ENCODE peak calls at places on chromosomes 5 and 9, in seven cellular contexts. P, N, Y, T, D, I and G are unnamed samples.

GRCh38 chr9:18215626-18216025 is 258.3 kb upstream of the ADAMTSL1 start:
- DNase-seq in P (no peak), N (no peak), Y (no peak), T (no peak), D (no peak), I (no peak), G (no peak)

GRCh38 chr5:57780306-57780958 is 297.8 kb upstream of the ACTBL2 start:
- DNase-seq in P (peak), N (no peak), Y (peak), T (no peak), D (no peak), I (no peak), G (peak)

GRCh38 chr9:69460002-69460401 is 135.0 kb downstream of the ENTREP1 start:
- DNase-seq in P (no peak), N (no peak), Y (no peak), T (no peak), D (no peak), I (no peak), G (no peak)

GRCh38 chr5:81755320-81755719 is 4.4 kb upstream of the SSBP2 start:
- DNase-seq in P (peak), N (no peak), Y (peak), T (peak), D (no peak), I (peak), G (peak)

GRCh38 chr9:130901498-130902203 is 5.0 kb upstream of the QRFP start:
- DNase-seq in P (no peak), N (no peak), Y (no peak), T (no peak), D (no peak), I (no peak), G (no peak)

GRCh38 chr5:112227911-112228631 is 191.0 kb downstream of the EPB41L4A start:
- DNase-seq in P (no peak), N (no peak), Y (no peak), T (no peak), D (no peak), I (no peak), G (no peak)

GRCh38 chr5:169797577-169797976 is 160.5 kb downstream of the DOCK2 start:
- DNase-seq in P (no peak), N (no peak), Y (no peak), T (no peak), D (no peak), I (no peak), G (no peak)

GRCh38 chr9:114276908-114277821 is 45.7 kb upstream of the ORM1 start:
- DNase-seq in P (peak), N (no peak), Y (no peak), T (peak), D (no peak), I (peak), G (peak)

GRCh38 chr9:111661150-111661801 is at the start of gene GNG10:
- DNase-seq in P (peak), N (peak), Y (peak), T (peak), D (no peak), I (peak), G (peak)

GRCh38 chr9:116008278-116008677 is 145.3 kb upstream of the PAPPA start:
- DNase-seq in P (no peak), N (no peak), Y (peak), T (no peak), D (no peak), I (no peak), G (peak)

GRCh38 chr9:123282343-123283047 is 14.1 kb upstream of the STRBP start:
- DNase-seq in P (no peak), N (no peak), Y (no peak), T (no peak), D (no peak), I (no peak), G (no peak)

GRCh38 chr9:34049630-34050384 is 1.1 kb upstream of the UBAP2 start:
- DNase-seq in P (peak), N (no peak), Y (peak), T (no peak), D (no peak), I (no peak), G (no peak)

GRCh38 chr5:180301253-180301652 is 9.4 kb upstream of the MAPK9 start:
- DNase-seq in P (no peak), N (no peak), Y (no peak), T (no peak), D (no peak), I (no peak), G (no peak)

GRCh38 chr5:95861858-95862561 is 39.5 kb upstream of the GLRX start:
- DNase-seq in P (no peak), N (no peak), Y (no peak), T (peak), D (no peak), I (peak), G (peak)

GRCh38 chr5:9903806-9904205 is 273.7 kb upstream of the TAS2R1 start:
- DNase-seq in P (no peak), N (no peak), Y (no peak), T (peak), D (no peak), I (no peak), G (peak)

GRCh38 chr9:34127035-34127948 is 794 bp upstream of the DCAF12 start:
- DNase-seq in P (no peak), N (no peak), Y (no peak), T (no peak), D (no peak), I (no peak), G (no peak)

GRCh38 chr5:113166710-113167366 is 190.2 kb downstream of the DCP2 start:
- DNase-seq in P (no peak), N (no peak), Y (no peak), T (peak), D (no peak), I (peak), G (peak)

GRCh38 chr5:59238126-59238902 is 655.2 kb downstream of the PDE4D start:
- DNase-seq in P (no peak), N (no peak), Y (no peak), T (no peak), D (no peak), I (no peak), G (no peak)

GRCh38 chr9:15834541-15834940 is 281.7 kb downstream of the CCDC171 start:
- DNase-seq in P (no peak), N (no peak), Y (no peak), T (peak), D (no peak), I (no peak), G (peak)

GRCh38 chr9:90053027-90053426 is 448.2 kb downstream of the GADD45G start:
- DNase-seq in P (peak), N (no peak), Y (peak), T (no peak), D (no peak), I (peak), G (no peak)

GRCh38 chr5:168286386-168286785 is 5.1 kb upstream of the WWC1 start:
- DNase-seq in P (peak), N (no peak), Y (peak), T (no peak), D (no peak), I (no peak), G (no peak)

GRCh38 chr5:146667633-146668032 is 151.6 kb upstream of the GPR151 start:
- DNase-seq in P (no peak), N (no peak), Y (no peak), T (peak), D (no peak), I (no peak), G (peak)

GRCh38 chr9:136522354-136523237 is 23.3 kb downstream of the NOTCH1 start:
- DNase-seq in P (no peak), N (no peak), Y (no peak), T (no peak), D (no peak), I (no peak), G (no peak)

GRCh38 chr9:7371032-7371431 is 428.5 kb downstream of the DMAC1 start:
- DNase-seq in P (no peak), N (no peak), Y (no peak), T (no peak), D (no peak), I (no peak), G (no peak)

GRCh38 chr9:27355166-27355565 is 58.2 kb upstream of the EQTN start:
- DNase-seq in P (no peak), N (no peak), Y (no peak), T (no peak), D (no peak), I (peak), G (no peak)

GRCh38 chr5:33494476-33494875 is 53.7 kb downstream of the TARS1 start:
- DNase-seq in P (no peak), N (no peak), Y (no peak), T (no peak), D (no peak), I (no peak), G (no peak)

GRCh38 chr5:98041661-98042060 is 731.8 kb upstream of the RGMB start:
- DNase-seq in P (no peak), N (no peak), Y (no peak), T (no peak), D (no peak), I (no peak), G (no peak)

GRCh38 chr9:76592105-76593010 is 133.4 kb downstream of the GCNT1 start:
- DNase-seq in P (no peak), N (no peak), Y (peak), T (no peak), D (peak), I (no peak), G (no peak)

GRCh38 chr5:90802695-90803317 is 244.2 kb downstream of the ADGRV1 start:
- DNase-seq in P (peak), N (peak), Y (peak), T (peak), D (no peak), I (peak), G (peak)

GRCh38 chr9:129146441-129146933 is 31.6 kb downstream of the IER5L start:
- DNase-seq in P (no peak), N (no peak), Y (peak), T (peak), D (no peak), I (no peak), G (no peak)

GRCh38 chr9:127130661-127131538 is 8.5 kb upstream of the ANGPTL2 start:
- DNase-seq in P (no peak), N (no peak), Y (peak), T (peak), D (no peak), I (peak), G (peak)

GRCh38 chr5:42825422-42826148 is 13.9 kb upstream of the SELENOP start:
- DNase-seq in P (no peak), N (no peak), Y (no peak), T (no peak), D (no peak), I (no peak), G (no peak)

GRCh38 chr5:173498871-173499470 is 117.5 kb downstream of the BOD1 start:
- DNase-seq in P (peak), N (peak), Y (peak), T (no peak), D (no peak), I (no peak), G (peak)

DNA sequence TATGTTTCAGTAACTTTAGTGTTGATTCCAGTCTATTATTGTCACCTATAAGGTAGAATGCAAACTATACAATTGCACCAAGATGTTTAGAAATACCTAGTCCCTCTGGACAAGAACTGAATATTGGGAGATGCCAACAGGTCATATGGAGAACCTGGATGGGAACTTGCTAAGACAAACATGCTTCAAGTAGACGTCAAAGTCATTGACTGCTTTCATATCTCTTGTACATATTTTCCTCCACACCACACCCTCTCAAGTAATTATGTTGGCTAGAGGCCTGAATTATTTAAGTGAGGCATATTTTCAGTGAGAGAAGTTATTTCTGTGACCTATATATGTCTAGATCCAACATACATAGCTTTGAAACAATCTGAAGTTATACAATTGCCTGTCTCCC is 453.3 kb downstream of the ELAVL2 start:
- DNase-seq in P (no peak), N (no peak), Y (no peak), T (no peak), D (no peak), I (no peak), G (no peak)
- H2AK5ac ChIP-seq in P (no peak), N (no peak), Y (no peak), T (no peak), D (no peak), I (no peak), G (no peak)

GRCh38 chr9:72897069-72897649 is 55.7 kb downstream of the ALDH1A1 start:
- DNase-seq in P (no peak), N (no peak), Y (no peak), T (no peak), D (no peak), I (no peak), G (no peak)

GRCh38 chr9:72898784-72899733 is 53.8 kb downstream of the ALDH1A1 start:
- DNase-seq in P (no peak), N (no peak), Y (no peak), T (no peak), D (no peak), I (no peak), G (no peak)

GRCh38 chr9:72898360-72898759 is 54.5 kb downstream of the ALDH1A1 start:
- DNase-seq in P (no peak), N (no peak), Y (no peak), T (no peak), D (no peak), I (no peak), G (no peak)

GRCh38 chr9:72902268-72902667 is 50.6 kb downstream of the ALDH1A1 start:
- DNase-seq in P (no peak), N (no peak), Y (no peak), T (no peak), D (no peak), I (no peak), G (no peak)

DNA sequence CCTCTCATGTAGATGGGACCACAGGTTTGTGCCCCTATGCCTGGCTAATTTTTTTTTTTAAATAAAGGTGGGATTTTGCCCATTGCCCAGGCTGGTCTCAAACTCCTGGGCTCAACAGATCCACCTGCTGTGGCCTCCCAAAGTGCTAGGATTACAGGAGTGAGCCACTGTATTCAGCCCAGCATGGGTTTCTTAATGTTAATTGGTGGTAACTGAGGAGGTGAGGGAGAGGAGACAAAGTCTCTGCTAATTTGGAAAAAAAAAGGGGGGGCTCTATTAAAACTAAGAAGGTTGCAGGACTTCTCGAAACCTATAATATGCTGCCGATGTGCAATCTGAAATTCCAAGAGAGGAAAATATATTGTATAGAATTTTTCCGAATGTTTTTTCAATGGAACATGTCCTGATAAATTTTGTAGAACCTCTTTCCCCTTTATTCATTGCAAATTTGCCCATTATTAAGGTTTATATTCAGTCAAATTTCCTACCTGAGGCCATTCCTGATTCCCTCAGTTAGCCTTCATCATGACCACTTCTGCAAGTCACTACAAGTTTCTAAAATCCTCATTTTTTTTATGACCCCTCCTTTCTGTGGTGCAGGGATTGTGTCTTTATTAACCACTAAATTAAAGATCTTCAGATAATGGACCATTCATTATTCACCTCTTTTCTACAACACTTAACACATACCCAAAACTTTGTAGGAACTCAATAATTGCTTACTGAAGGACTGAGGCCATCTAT is 52.9 kb downstream of the ALDH1A1 start:
- DNase-seq in P (no peak), N (no peak), Y (no peak), T (no peak), D (no peak), I (no peak), G (no peak)
- H2AK5ac ChIP-seq in P (no peak), N (no peak), Y (no peak), T (no peak), D (no peak), I (no peak), G (no peak)

GRCh38 chr5:127935398-127935797 is 148.2 kb upstream of the SLC12A2 start:
- DNase-seq in P (no peak), N (no peak), Y (no peak), T (no peak), D (no peak), I (no peak), G (no peak)
- H2AK5ac ChIP-seq in P (no peak), N (no peak), Y (no peak), T (peak), D (no peak), I (no peak), G (no peak)

GRCh38 chr5:71615809-71616208 is 28.7 kb downstream of the MCCC2 start:
- DNase-seq in P (no peak), N (no peak), Y (no peak), T (no peak), D (no peak), I (no peak), G (no peak)

GRCh38 chr5:71623221-71623794 is 36.2 kb downstream of the MCCC2 start:
- DNase-seq in P (no peak), N (no peak), Y (no peak), T (no peak), D (no peak), I (no peak), G (no peak)

GRCh38 chr5:71621268-71621667 is 34.1 kb downstream of the MCCC2 start:
- DNase-seq in P (no peak), N (no peak), Y (no peak), T (no peak), D (no peak), I (no peak), G (no peak)

DNA sequence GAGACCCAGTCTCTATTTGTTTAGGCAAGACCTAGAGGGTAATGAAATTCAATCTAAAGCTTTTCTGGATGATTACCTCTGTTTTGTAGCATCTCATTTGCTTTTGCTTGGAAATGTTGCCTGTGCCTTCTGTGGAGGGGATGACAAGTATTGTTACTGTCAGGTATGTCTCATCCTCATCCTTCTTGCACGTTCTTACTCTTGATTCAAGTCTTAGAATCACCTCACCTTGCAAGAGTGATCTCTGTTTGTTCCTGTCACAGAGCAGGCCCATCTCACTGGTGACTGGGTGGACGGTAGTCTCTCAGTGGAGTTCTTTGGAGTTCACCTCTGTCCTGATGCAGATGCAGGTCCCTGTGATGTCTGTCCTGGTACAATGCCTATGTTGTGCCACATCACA is 33.5 kb downstream of the MCCC2 start:
- DNase-seq in P (no peak), N (no peak), Y (no peak), T (no peak), D (no peak), I (no peak), G (no peak)
- H2AK5ac ChIP-seq in P (no peak), N (no peak), Y (no peak), T (no peak), D (no peak), I (no peak), G (no peak)

DNA sequence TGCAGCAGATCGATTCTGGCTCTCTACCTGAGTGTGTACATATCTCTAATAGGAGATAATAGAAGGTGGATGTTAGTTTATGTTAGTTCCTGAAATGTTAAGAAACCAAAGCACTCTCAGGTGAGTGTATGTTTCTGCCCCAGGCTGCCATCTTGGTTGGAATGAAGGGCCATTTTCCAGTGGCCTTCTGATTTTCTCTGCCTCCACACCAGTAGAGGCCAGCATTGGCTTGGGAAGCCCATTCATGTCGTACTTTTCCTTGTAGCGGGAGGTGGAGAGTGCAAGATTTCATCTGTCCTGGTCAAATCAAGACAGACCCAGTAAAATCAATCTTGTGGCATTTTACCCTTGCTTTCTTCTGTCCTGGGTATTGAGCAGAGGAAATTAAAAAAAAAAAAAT is 91.0 kb downstream of the GAS1 start:
- DNase-seq in P (peak), N (no peak), Y (peak), T (no peak), D (no peak), I (no peak), G (no peak)
- H2AK5ac ChIP-seq in P (peak), N (no peak), Y (no peak), T (peak), D (no peak), I (no peak), G (no peak)

GRCh38 chr5:153467546-153467945 is 22.9 kb upstream of the GRIA1 start:
- DNase-seq in P (no peak), N (no peak), Y (no peak), T (no peak), D (no peak), I (no peak), G (no peak)
- H2AK5ac ChIP-seq in P (no peak), N (no peak), Y (no peak), T (no peak), D (peak), I (no peak), G (no peak)

DNA sequence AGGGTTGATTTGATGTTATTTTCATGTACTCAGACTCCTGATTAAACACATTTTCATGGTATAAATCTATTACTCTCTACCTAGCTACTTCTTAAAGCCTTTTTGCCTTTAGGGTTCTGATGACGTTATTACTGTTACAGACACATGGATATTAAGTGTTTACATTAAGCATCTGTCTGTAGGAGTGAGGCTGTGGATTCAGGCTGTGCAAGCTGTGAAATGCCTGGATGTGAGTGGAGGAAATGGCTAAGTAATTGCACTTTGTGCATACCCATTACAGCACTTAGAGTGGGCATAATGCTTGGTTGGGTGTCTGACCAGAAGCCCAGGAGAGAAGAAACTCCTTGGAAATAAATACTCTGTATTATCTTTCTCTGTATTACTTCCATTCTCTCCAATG is 186.8 kb downstream of the SNX18 start:
- DNase-seq in P (no peak), N (no peak), Y (no peak), T (peak), D (no peak), I (no peak), G (peak)
- H2AK5ac ChIP-seq in P (no peak), N (no peak), Y (no peak), T (no peak), D (no peak), I (no peak), G (no peak)

GRCh38 chr9:99441829-99442228 is 219.7 kb downstream of the SEC61B start:
- DNase-seq in P (no peak), N (no peak), Y (no peak), T (no peak), D (no peak), I (no peak), G (no peak)
- H2AK5ac ChIP-seq in P (no peak), N (no peak), Y (no peak), T (no peak), D (no peak), I (no peak), G (no peak)